ENCODE peak calls at places on chromosomes 3 and 15, in seven cellular contexts. Z is heart right ventricle, L is cardiac muscle cell, G is BE2C, I is mammary epithelial cell, F is A549, C is gastrocnemius medialis. J is an unnamed sample.
A peak's percentile ranks its signal among the peaks of the same experiment; 100 is the strongest.

GRCh38 chr15:20346082-20346805 is 195.4 kb downstream of the GOLGA6L6 start:
- DNase-seq in Z (no peak), F (peak; percentile 20), G (no peak), C (no peak), L (no peak), I (peak; percentile 11), J (no peak)

GRCh38 chr3:153160451-153161137 is 1.4 kb upstream of the RAP2B start:
- DNase-seq in C (peak; percentile 24), G (peak; percentile 16), I (peak; percentile 100), F (peak; percentile 85), Z (peak; percentile 76), L (peak; percentile 91), J (peak; percentile 53)

GRCh38 chr3:181292984-181293383 is 303.4 kb upstream of the DNAJC19 start:
- DNase-seq in L (peak; percentile 18), G (no peak), C (no peak), F (no peak), Z (no peak), I (peak; percentile 68), J (no peak)

GRCh38 chr15:54803139-54803808 is 393.5 kb downstream of the RSL24D1 start:
- DNase-seq in F (peak; percentile 61), G (no peak), L (no peak), Z (no peak), C (no peak), I (peak; percentile 0), J (no peak)

GRCh38 chr3:111936191-111936841 is 42.5 kb upstream of the ABHD10 start:
- DNase-seq in L (peak; percentile 59), F (peak; percentile 48), Z (no peak), G (no peak), C (no peak), I (peak; percentile 37), J (no peak)

GRCh38 chr3:43190682-43191081 is 84.8 kb upstream of the POMGNT2 start:
- DNase-seq in G (no peak), I (no peak), C (no peak), Z (no peak), L (no peak), F (no peak), J (no peak)

GRCh38 chr3:19576343-19576742 is 357.7 kb downstream of the EFHB start:
- DNase-seq in G (no peak), C (no peak), L (no peak), F (no peak), Z (no peak), I (no peak), J (no peak)

GRCh38 chr3:193488741-193489140 is 66.0 kb downstream of the ATP13A4 start:
- DNase-seq in F (no peak), Z (no peak), G (no peak), C (no peak), L (no peak), I (no peak), J (no peak)

GRCh38 chr3:139032326-139033002 is 11.7 kb upstream of the PRR23B start:
- DNase-seq in I (no peak), F (no peak), Z (no peak), G (no peak), C (no peak), L (no peak), J (no peak)

GRCh38 chr15:94100814-94101213 is 130.5 kb upstream of the MCTP2 start:
- DNase-seq in I (no peak), G (no peak), Z (no peak), L (no peak), C (no peak), F (no peak), J (no peak)

GRCh38 chr15:56832125-56832524 is 86.3 kb upstream of the TCF12 start:
- DNase-seq in I (no peak), Z (peak; percentile 62), F (peak; percentile 41), L (peak; percentile 21), G (no peak), C (peak; percentile 86), J (no peak)

GRCh38 chr15:92306662-92307061 is 87.0 kb upstream of the ST8SIA2 start:
- DNase-seq in Z (no peak), I (peak; percentile 1), G (no peak), C (no peak), L (peak; percentile 0), F (peak; percentile 59), J (no peak)

GRCh38 chr3:196055683-196056270 is 26.1 kb downstream of the TFRC start:
- DNase-seq in Z (no peak), L (peak; percentile 21), C (peak; percentile 5), G (no peak), F (peak; percentile 8), I (no peak), J (no peak)

GRCh38 chr15:72222433-72222832 is 8.6 kb downstream of the PKM start:
- DNase-seq in I (peak; percentile 96), G (peak; percentile 37), L (no peak), C (peak; percentile 89), F (peak; percentile 71), Z (peak; percentile 57), J (no peak)

GRCh38 chr3:180934638-180935037 is 22.2 kb downstream of the FXR1 start:
- DNase-seq in L (no peak), F (no peak), C (no peak), Z (no peak), I (peak; percentile 52), G (no peak), J (no peak)

GRCh38 chr3:195154111-195154791 is 116.7 kb downstream of the XXYLT1 start:
- DNase-seq in I (no peak), L (peak; percentile 64), G (no peak), F (no peak), C (no peak), Z (peak; percentile 41), J (no peak)

GRCh38 chr3:55534876-55535275 is 47.8 kb upstream of the WNT5A start:
- DNase-seq in C (no peak), G (no peak), F (no peak), L (no peak), Z (no peak), I (peak; percentile 75), J (no peak)

GRCh38 chr15:31261266-31262142 is 65.1 kb upstream of the KLF13 start:
- DNase-seq in F (no peak), L (no peak), Z (no peak), C (no peak), G (no peak), I (no peak), J (no peak)

DNA sequence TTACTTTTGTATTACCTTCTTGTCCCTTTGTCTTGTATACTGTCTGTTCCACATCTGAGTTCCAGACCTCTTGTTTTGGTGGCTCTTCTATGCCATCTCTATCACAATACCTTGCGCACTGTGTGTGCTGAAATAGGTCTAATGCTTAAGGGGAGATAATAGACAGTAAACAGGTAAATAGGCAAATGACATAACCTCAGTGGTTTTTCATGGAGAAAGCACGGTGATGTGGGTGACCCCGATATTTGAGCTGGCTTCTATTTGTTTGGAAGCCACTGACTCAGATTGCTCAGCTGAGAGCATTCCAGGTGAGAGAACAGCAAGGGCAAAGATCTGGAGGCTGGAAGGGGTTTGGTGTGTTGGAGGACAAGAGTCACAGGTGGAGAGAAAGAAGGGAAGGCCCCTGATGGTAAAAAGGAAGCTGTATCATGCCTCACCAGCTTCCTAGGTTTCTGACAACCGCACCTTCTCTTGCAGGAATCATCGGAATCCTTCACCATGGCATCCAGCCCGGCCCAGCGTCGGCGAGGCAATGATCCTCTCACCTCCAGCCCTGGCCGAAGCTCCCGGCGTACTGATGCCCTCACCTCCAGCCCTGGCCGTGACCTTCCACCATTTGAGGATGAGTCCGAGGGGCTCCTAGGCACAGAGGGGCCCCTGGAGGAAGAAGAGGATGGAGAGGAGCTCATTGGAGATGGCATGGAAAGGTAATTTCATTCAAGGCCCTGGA is 795 bp downstream of the MCM2 start:
- DNase-seq in Z (no peak), G (no peak), F (no peak), I (peak; percentile 14), C (no peak), L (no peak), J (no peak)
- H3K4me1 ChIP-seq in Z (peaks cover 14% of the 10 kb centered on the region), G (peaks cover 3% of the 10 kb centered on the region), F (peaks cover 8% of the 10 kb centered on the region), I (peaks cover 10% of the 10 kb centered on the region), C (peaks cover 6% of the 10 kb centered on the region), L (peaks cover 12% of the 10 kb centered on the region), J (no peaks in the 10 kb centered on the region)

DNA sequence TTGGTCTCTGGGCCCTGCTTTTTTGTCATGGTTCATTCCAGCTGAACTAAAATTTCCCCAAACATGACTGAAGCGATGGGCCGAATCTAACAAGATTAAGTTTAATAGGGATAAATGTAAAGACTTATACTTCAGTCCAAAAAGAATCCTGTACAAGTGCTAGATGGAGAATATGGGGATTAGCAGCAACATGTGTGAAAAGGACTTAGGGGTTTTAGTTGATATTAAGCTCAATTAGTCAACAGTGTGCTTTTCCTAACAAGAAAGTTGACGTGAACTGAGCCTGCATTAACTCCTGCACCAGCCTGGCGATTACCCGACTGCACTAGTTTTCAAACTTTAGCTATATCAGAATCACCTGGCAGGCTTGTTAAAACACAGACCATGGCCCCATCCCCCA is 61.0 kb upstream of the BBX start:
- DNase-seq in L (no peak), Z (no peak), G (no peak), C (no peak), I (no peak), F (no peak), J (no peak)
- TF ChIP-seq CTCF in L (no peak), Z (no peak), G (no peak), C (no peak), I (no peak), F (no peak), J (no peak)

GRCh38 chr15:51097553-51098330 is 3.0 kb upstream of the TNFAIP8L3 start:
- DNase-seq in C (no peak), F (no peak), I (peak; percentile 64), Z (no peak), L (peak; percentile 61), G (no peak), J (no peak)

GRCh38 chr15:51098331-51098619 is 3.6 kb upstream of the TNFAIP8L3 start:
- DNase-seq in I (no peak), G (no peak), F (no peak), Z (no peak), C (no peak), L (no peak), J (no peak)

GRCh38 chr15:51103330-51103729 is 8.6 kb upstream of the TNFAIP8L3 start:
- DNase-seq in G (no peak), F (no peak), I (peak; percentile 37), Z (no peak), C (no peak), L (peak; percentile 58), J (no peak)

GRCh38 chr15:51099185-51099584 is 4.5 kb upstream of the TNFAIP8L3 start:
- DNase-seq in I (no peak), L (no peak), Z (no peak), F (no peak), G (no peak), C (no peak), J (no peak)

DNA sequence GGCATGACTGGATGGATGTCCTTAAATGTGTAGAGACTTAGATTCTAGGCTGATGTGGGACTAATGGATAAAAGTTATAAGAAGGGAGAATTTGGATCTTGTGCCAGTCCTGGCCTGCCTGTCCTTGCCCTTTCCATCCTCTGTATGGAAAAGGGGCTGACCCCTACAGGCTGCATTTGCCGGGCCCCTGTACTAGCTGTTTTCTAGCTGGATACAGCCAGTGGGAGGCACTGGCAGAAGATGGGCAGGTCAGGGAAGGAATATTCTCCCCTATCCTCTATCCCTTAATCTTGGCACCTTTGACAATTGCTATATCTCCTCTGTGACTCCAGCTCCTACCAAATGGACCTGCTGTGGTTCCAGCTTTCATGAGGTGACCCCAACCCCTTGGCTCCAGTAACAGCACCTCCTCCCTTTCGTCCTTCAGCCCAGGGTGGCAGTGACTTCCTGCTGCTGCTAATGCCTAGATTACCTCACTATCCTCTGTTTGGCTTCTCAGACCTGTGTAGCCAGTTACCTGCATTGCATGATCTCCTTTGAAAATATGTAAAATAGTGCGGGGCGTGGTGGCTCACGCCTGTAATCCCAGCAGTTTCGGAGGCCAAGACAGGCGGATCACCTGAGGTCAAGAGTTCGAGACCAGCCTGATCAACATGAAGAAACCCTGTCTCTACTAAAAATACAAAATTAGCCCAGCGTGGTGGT is 6.2 kb upstream of the TNFAIP8L3 start:
- DNase-seq in I (no peak), G (no peak), C (no peak), Z (no peak), F (no peak), L (no peak), J (no peak)
- H3K4me1 ChIP-seq in I (peaks cover 21% of the 10 kb centered on the region), G (no peaks in the 10 kb centered on the region), C (peaks cover 5% of the 10 kb centered on the region), Z (peaks cover 31% of the 10 kb centered on the region), F (peaks cover 8% of the 10 kb centered on the region), L (no peaks in the 10 kb centered on the region), J (no peaks in the 10 kb centered on the region)

GRCh38 chr3:125146601-125147490 is 65.7 kb downstream of the SLC12A8 start:
- DNase-seq in I (no peak), F (no peak), L (no peak), C (no peak), G (no peak), Z (no peak), J (no peak)
- TF ChIP-seq CTCF in I (no peak), F (no peak), L (no peak), C (no peak), G (no peak), Z (no peak), J (no peak)